ENCODE peak calls at places on chromosome 17, in ten cellular contexts. One of them, this sample, is unnamed.

GRCh38 chr17:5203178-5203907 is 11.7 kb upstream of the ZNF594 start:
- DNase-seq in NCI-H1092 treated with DMSO at 0.1 percent for 48 hours: no peak
- DNase-seq in mucosa of descending colon: no peak
- DNase-seq in CD4-positive, alpha-beta memory T cell: no peak
- DNase-seq in skeletal muscle cell: no peak
- DNase-seq in activated T-cell treated with anti-CD3 and anti-CD28 coated beads, Interleukin-2, amount 50 U/mL, for 1 hour: no peak
- DNase-seq in T-helper 1 cell: no peak
- DNase-seq in naive thymus-derived CD8-positive, alpha-beta T cell: no peak
- DNase-seq in H54: peak; percentile 67
- DNase-seq in heart left ventricle: no peak
- DNase-seq in this sample: no peak

GRCh38 chr17:45240905-45241314 is 19.2 kb downstream of the FMNL1 start:
- DNase-seq in NCI-H1092 treated with DMSO at 0.1 percent for 48 hours: no peak
- DNase-seq in mucosa of descending colon: no peak
- DNase-seq in CD4-positive, alpha-beta memory T cell: no peak
- DNase-seq in skeletal muscle cell: no peak
- DNase-seq in activated T-cell treated with anti-CD3 and anti-CD28 coated beads, Interleukin-2, amount 50 U/mL, for 1 hour: no peak
- DNase-seq in T-helper 1 cell: no peak
- DNase-seq in naive thymus-derived CD8-positive, alpha-beta T cell: no peak
- DNase-seq in H54: no peak
- DNase-seq in heart left ventricle: no peak
- DNase-seq in this sample: no peak

GRCh38 chr17:81889602-81890001 is 1.8 kb downstream of the ALYREF start:
- DNase-seq in NCI-H1092 treated with DMSO at 0.1 percent for 48 hours: no peak
- DNase-seq in mucosa of descending colon: no peak
- DNase-seq in CD4-positive, alpha-beta memory T cell: no peak
- DNase-seq in skeletal muscle cell: no peak
- DNase-seq in activated T-cell treated with anti-CD3 and anti-CD28 coated beads, Interleukin-2, amount 50 U/mL, for 1 hour: no peak
- DNase-seq in T-helper 1 cell: no peak
- DNase-seq in naive thymus-derived CD8-positive, alpha-beta T cell: no peak
- DNase-seq in H54: no peak
- DNase-seq in heart left ventricle: no peak
- DNase-seq in this sample: no peak

GRCh38 chr17:65117384-65118035 is 19.7 kb upstream of the RGS9 start:
- DNase-seq in NCI-H1092 treated with DMSO at 0.1 percent for 48 hours: no peak
- DNase-seq in mucosa of descending colon: no peak
- DNase-seq in CD4-positive, alpha-beta memory T cell: no peak
- DNase-seq in skeletal muscle cell: no peak
- DNase-seq in activated T-cell treated with anti-CD3 and anti-CD28 coated beads, Interleukin-2, amount 50 U/mL, for 1 hour: no peak
- DNase-seq in T-helper 1 cell: no peak
- DNase-seq in naive thymus-derived CD8-positive, alpha-beta T cell: no peak
- DNase-seq in H54: no peak
- DNase-seq in heart left ventricle: no peak
- DNase-seq in this sample: no peak

GRCh38 chr17:4743216-4743615 is 3.5 kb upstream of the CXCL16 start:
- DNase-seq in NCI-H1092 treated with DMSO at 0.1 percent for 48 hours: no peak
- DNase-seq in mucosa of descending colon: no peak
- DNase-seq in CD4-positive, alpha-beta memory T cell: no peak
- DNase-seq in skeletal muscle cell: no peak
- DNase-seq in activated T-cell treated with anti-CD3 and anti-CD28 coated beads, Interleukin-2, amount 50 U/mL, for 1 hour: no peak
- DNase-seq in T-helper 1 cell: no peak
- DNase-seq in naive thymus-derived CD8-positive, alpha-beta T cell: no peak
- DNase-seq in H54: no peak
- DNase-seq in heart left ventricle: no peak
- DNase-seq in this sample: no peak

GRCh38 chr17:77909816-77910215 is 48.7 kb upstream of the TNRC6C start:
- DNase-seq in NCI-H1092 treated with DMSO at 0.1 percent for 48 hours: no peak
- DNase-seq in mucosa of descending colon: no peak
- DNase-seq in CD4-positive, alpha-beta memory T cell: no peak
- DNase-seq in skeletal muscle cell: no peak
- DNase-seq in activated T-cell treated with anti-CD3 and anti-CD28 coated beads, Interleukin-2, amount 50 U/mL, for 1 hour: no peak
- DNase-seq in T-helper 1 cell: no peak
- DNase-seq in naive thymus-derived CD8-positive, alpha-beta T cell: no peak
- DNase-seq in H54: no peak
- DNase-seq in heart left ventricle: no peak
- DNase-seq in this sample: no peak

GRCh38 chr17:27442702-27443101 is 13.5 kb upstream of the KSR1 start:
- DNase-seq in NCI-H1092 treated with DMSO at 0.1 percent for 48 hours: no peak
- DNase-seq in mucosa of descending colon: no peak
- DNase-seq in CD4-positive, alpha-beta memory T cell: no peak
- DNase-seq in skeletal muscle cell: no peak
- DNase-seq in activated T-cell treated with anti-CD3 and anti-CD28 coated beads, Interleukin-2, amount 50 U/mL, for 1 hour: no peak
- DNase-seq in T-helper 1 cell: no peak
- DNase-seq in naive thymus-derived CD8-positive, alpha-beta T cell: no peak
- DNase-seq in H54: no peak
- DNase-seq in heart left ventricle: no peak
- DNase-seq in this sample: no peak

GRCh38 chr17:35521150-35521549 is 16.3 kb downstream of the SLFN12L start:
- DNase-seq in NCI-H1092 treated with DMSO at 0.1 percent for 48 hours: no peak
- DNase-seq in mucosa of descending colon: no peak
- DNase-seq in CD4-positive, alpha-beta memory T cell: no peak
- DNase-seq in skeletal muscle cell: no peak
- DNase-seq in activated T-cell treated with anti-CD3 and anti-CD28 coated beads, Interleukin-2, amount 50 U/mL, for 1 hour: no peak
- DNase-seq in T-helper 1 cell: no peak
- DNase-seq in naive thymus-derived CD8-positive, alpha-beta T cell: no peak
- DNase-seq in H54: no peak
- DNase-seq in heart left ventricle: no peak
- DNase-seq in this sample: no peak

GRCh38 chr17:83099570-83100181 is 20.3 kb downstream of the METRNL start:
- DNase-seq in NCI-H1092 treated with DMSO at 0.1 percent for 48 hours: peak; percentile 14
- DNase-seq in mucosa of descending colon: peak; percentile 67
- DNase-seq in CD4-positive, alpha-beta memory T cell: no peak
- DNase-seq in skeletal muscle cell: no peak
- DNase-seq in activated T-cell treated with anti-CD3 and anti-CD28 coated beads, Interleukin-2, amount 50 U/mL, for 1 hour: no peak
- DNase-seq in T-helper 1 cell: no peak
- DNase-seq in naive thymus-derived CD8-positive, alpha-beta T cell: no peak
- DNase-seq in H54: no peak
- DNase-seq in heart left ventricle: no peak
- DNase-seq in this sample: peak; percentile 47